ENCODE peak calls at places on chromosomes 4 and X, in five cellular contexts. A, P, L, E and H are unnamed samples.

GRCh38 chrX:103362504-103362903 is 6.2 kb downstream of the TCEAL9 start:
- DNase-seq in L (peak; percentile 71), E (peak; percentile 49), A (no peak), P (peak; percentile 49), H (peak; percentile 43)

GRCh38 chr4:42142586-42142985 is 9.9 kb downstream of the BEND4 start:
- DNase-seq in A (no peak), P (no peak), L (no peak), E (no peak), H (no peak)

GRCh38 chrX:49995021-49995731 is 72.8 kb downstream of the CLCN5 start:
- DNase-seq in A (peak; percentile 16), E (peak; percentile 37), P (peak; percentile 30), L (peak; percentile 31), H (peak; percentile 82)

GRCh38 chr4:170721812-170722373 is 632.1 kb upstream of the AADAT start:
- DNase-seq in L (no peak), P (no peak), E (no peak), A (no peak), H (no peak)

GRCh38 chrX:136159615-136160025 is 12.3 kb downstream of the FHL1 start:
- DNase-seq in P (peak; percentile 37), E (no peak), L (no peak), A (no peak), H (no peak)

GRCh38 chr4:115433501-115433900 is 320.1 kb upstream of the NDST4 start:
- DNase-seq in A (peak; percentile 43), L (no peak), E (no peak), P (no peak), H (no peak)

GRCh38 chr4:108709234-108709633 is 53.6 kb downstream of the ETNPPL start:
- DNase-seq in L (peak; percentile 12), E (no peak), P (no peak), A (no peak), H (no peak)

GRCh38 chrX:118325453-118325852 is 20.5 kb upstream of the WDR44 start:
- DNase-seq in E (peak; percentile 22), A (no peak), P (no peak), L (peak; percentile 22), H (no peak)

GRCh38 chrX:24207826-24208225 is 58.3 kb downstream of the ZFX start:
- DNase-seq in P (peak; percentile 10), A (no peak), E (no peak), L (no peak), H (peak; percentile 41)

GRCh38 chr4:87974856-87975462 is 555 bp upstream of the SPP1 start:
- DNase-seq in A (peak; percentile 24), L (peak; percentile 58), E (peak; percentile 65), P (no peak), H (peak; percentile 34)

GRCh38 chr4:140609548-140610425 is 41.0 kb upstream of the UCP1 start:
- DNase-seq in P (peak; percentile 69), E (peak; percentile 42), L (peak; percentile 59), A (peak; percentile 45), H (peak; percentile 29)

GRCh38 chrX:116317409-116317808 is 119.0 kb upstream of the SLC6A14 start:
- DNase-seq in E (no peak), L (peak; percentile 1), A (peak; percentile 3), P (peak; percentile 85), H (peak; percentile 65)

GRCh38 chr4:139740121-139740520 is 74.5 kb downstream of the MGST2 start:
- DNase-seq in E (peak; percentile 5), A (no peak), L (no peak), P (no peak), H (no peak)

GRCh38 chrX:10126834-10127233 is 29.9 kb upstream of the CLCN4 start:
- DNase-seq in A (no peak), E (no peak), P (no peak), L (no peak), H (no peak)

GRCh38 chr4:17126306-17126978 is 228.0 kb upstream of the LDB2 start:
- DNase-seq in P (no peak), E (no peak), L (no peak), A (no peak), H (no peak)

GRCh38 chr4:127708985-127709384 is 21.2 kb upstream of the SLC25A31 start:
- DNase-seq in P (peak; percentile 76), A (peak; percentile 98), E (peak; percentile 59), L (peak; percentile 23), H (peak; percentile 84)

GRCh38 chr4:103994059-103994458 is 274.3 kb upstream of the TACR3 start:
- DNase-seq in P (peak; percentile 1), L (peak; percentile 70), E (peak; percentile 30), A (peak; percentile 18), H (no peak)
- TF ChIP-seq CTCF in P (no peak), L (peak; percentile 75), E (peak; percentile 19), A (peak; percentile 39), H (no peak)

GRCh38 chr4:35525192-35525978 is 718.9 kb downstream of the ARAP2 start:
- DNase-seq in L (peak; percentile 68), A (no peak), P (no peak), E (no peak), H (no peak)
- H3K4me2 ChIP-seq in L (peak overlapping the region; percentile 31), A (no peak overlapping the region), P (no peak overlapping the region), E (no peak overlapping the region), H (no peak overlapping the region)

GRCh38 chrX:110061138-110061537 is 58.2 kb downstream of the TMEM164 start:
- DNase-seq in L (no peak), E (no peak), P (no peak), A (no peak), H (no peak)
- TF ChIP-seq CTCF in L (no peak), E (no peak), P (no peak), A (no peak), H (no peak)

GRCh38 chrX:1534321-1535168 is 2.4 kb downstream of the P2RY8 start:
- DNase-seq in L (peak; percentile 48), E (no peak), A (no peak), P (no peak), H (no peak)
- H3K4me2 ChIP-seq in L (no peak overlapping the region), E (no peak overlapping the region), A (no peak overlapping the region), P (no peak overlapping the region), H (no peak overlapping the region)

GRCh38 chrX:20205927-20206708 is 60.6 kb downstream of the RPS6KA3 start:
- DNase-seq in E (no peak), P (no peak), L (no peak), A (no peak), H (no peak)
- TF ChIP-seq CTCF in E (no peak), P (no peak), L (no peak), A (no peak), H (no peak)

GRCh38 chr4:6742989-6743388 is 27.0 kb downstream of the BLOC1S4 start:
- DNase-seq in A (no peak), E (no peak), L (no peak), P (no peak), H (no peak)
- H3K4me2 ChIP-seq in A (no peak overlapping the region), E (no peak overlapping the region), L (no peak overlapping the region), P (no peak overlapping the region), H (no peak overlapping the region)

GRCh38 chrX:53050841-53051240 is 2.3 kb downstream of the GPR173 start:
- DNase-seq in L (no peak), A (no peak), E (no peak), P (peak; percentile 1), H (peak; percentile 35)

GRCh38 chrX:53048169-53049126 is at the start of gene GPR173:
- DNase-seq in L (peak; percentile 57), A (no peak), E (no peak), P (peak; percentile 75), H (peak; percentile 62)

GRCh38 chrX:53049127-53049517 is 533 bp downstream of the GPR173 start:
- DNase-seq in A (no peak), P (no peak), L (peak; percentile 3), E (no peak), H (no peak)

GRCh38 chrX:53045002-53045401 is 3.6 kb upstream of the GPR173 start:
- DNase-seq in P (no peak), A (no peak), E (no peak), L (no peak), H (no peak)

DNA sequence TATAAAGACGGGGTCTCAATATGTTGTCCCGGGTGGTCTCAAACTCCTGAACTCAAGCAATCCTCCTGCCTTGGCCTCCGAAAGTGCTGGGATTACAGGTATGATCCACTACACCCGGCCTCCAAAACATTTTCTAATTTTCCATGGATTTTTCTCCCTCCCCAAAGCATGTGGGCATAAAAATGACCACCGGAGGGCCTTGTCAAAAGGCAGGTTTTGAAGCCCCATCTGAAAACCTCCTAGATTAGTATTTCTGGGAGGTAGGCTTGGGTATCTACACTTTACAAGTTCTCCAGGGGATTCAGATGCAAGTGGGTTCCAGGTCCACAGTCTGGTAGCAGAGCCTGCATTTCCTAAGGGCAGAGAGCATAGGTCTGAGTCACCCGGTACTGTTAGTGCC is 1.4 kb upstream of the GPR173 start:
- DNase-seq in A (no peak), L (peak; percentile 28), E (no peak), P (peak; percentile 13), H (no peak)
- TF ChIP-seq CTCF in A (peak; percentile 17), L (peak; percentile 53), E (peak; percentile 8), P (peak; percentile 42), H (peak; percentile 26)